ENCODE peak calls at places on chromosomes 11 and 22, in nine cellular contexts. I, O, Z, V, H, C, W, T and E are unnamed samples.

GRCh38 chr11:61567286-61568061 is 13.4 kb downstream of the SYT7 start:
- DNase-seq in I (peak; percentile 88), O (peak; percentile 58), Z (peak; percentile 92), V (peak; percentile 98), H (peak; percentile 89), C (peak; percentile 89), W (peak; percentile 89), T (peak; percentile 77), E (peak; percentile 83)

GRCh38 chr11:24171869-24172268 is 325.0 kb upstream of the LUZP2 start:
- DNase-seq in I (no peak), O (no peak), Z (no peak), V (no peak), H (no peak), C (no peak), W (no peak), T (no peak), E (no peak)

GRCh38 chr11:16296243-16296642 is 60.1 kb downstream of the SOX6 start:
- DNase-seq in I (no peak), O (no peak), Z (no peak), V (no peak), H (no peak), C (no peak), W (no peak), T (no peak), E (no peak)

GRCh38 chr11:125082040-125082439 is 18.9 kb downstream of the SLC37A2 start:
- DNase-seq in I (no peak), O (no peak), Z (no peak), V (no peak), H (no peak), C (no peak), W (no peak), T (no peak), E (no peak)

GRCh38 chr11:30260813-30261212 is 30.0 kb downstream of the FSHB start:
- DNase-seq in I (no peak), O (no peak), Z (no peak), V (no peak), H (no peak), C (no peak), W (no peak), T (no peak), E (no peak)

GRCh38 chr22:35104491-35104890 is 38.5 kb downstream of the ISX start:
- DNase-seq in I (no peak), O (no peak), Z (no peak), V (no peak), H (no peak), C (no peak), W (no peak), T (no peak), E (no peak)

GRCh38 chr11:35412285-35412684 is 7.1 kb downstream of the SLC1A2 start:
- DNase-seq in I (no peak), O (no peak), Z (peak; percentile 33), V (no peak), H (no peak), C (no peak), W (peak; percentile 21), T (no peak), E (no peak)

GRCh38 chr11:87819141-87819540 is 356.1 kb downstream of the RAB38 start:
- DNase-seq in I (no peak), O (no peak), Z (peak; percentile 22), V (no peak), H (no peak), C (no peak), W (peak; percentile 2), T (no peak), E (no peak)

GRCh38 chr11:66815646-66816045 is 27.6 kb upstream of the RCE1 start:
- DNase-seq in I (no peak), O (no peak), Z (peak; percentile 45), V (no peak), H (no peak), C (no peak), W (no peak), T (no peak), E (no peak)

GRCh38 chr22:29883045-29883830 is at the start of gene MTMR3:
- DNase-seq in I (peak; percentile 93), O (peak; percentile 92), Z (peak; percentile 96), V (peak; percentile 98), H (peak; percentile 86), C (peak; percentile 88), W (peak; percentile 94), T (peak; percentile 95), E (peak; percentile 94)

GRCh38 chr11:40722179-40722795 is 737.2 kb downstream of the LRRC4C start:
- DNase-seq in I (no peak), O (no peak), Z (peak; percentile 1), V (peak; percentile 38), H (peak; percentile 34), C (peak; percentile 3), W (peak; percentile 6), T (peak; percentile 44), E (peak; percentile 9)

GRCh38 chr11:113906038-113906437 is 1.4 kb downstream of the HTR3B start:
- DNase-seq in I (no peak), O (no peak), Z (peak; percentile 54), V (peak; percentile 28), H (no peak), C (peak; percentile 55), W (peak; percentile 17), T (peak; percentile 3), E (no peak)

GRCh38 chr22:19040581-19041402 is 81.4 kb downstream of the DGCR2 start:
- DNase-seq in I (no peak), O (no peak), Z (no peak), V (no peak), H (no peak), C (no peak), W (no peak), T (no peak), E (no peak)

GRCh38 chr11:101583180-101584128 is at the start of gene TRPC6:
- DNase-seq in I (no peak), O (peak; percentile 48), Z (peak; percentile 62), V (peak; percentile 71), H (peak; percentile 10), C (peak; percentile 42), W (peak; percentile 6), T (no peak), E (no peak)

GRCh38 chr11:119964136-119965025 is 173.5 kb downstream of the TRIM29 start:
- DNase-seq in I (no peak), O (no peak), Z (no peak), V (no peak), H (no peak), C (no peak), W (peak; percentile 54), T (no peak), E (no peak)

DNA sequence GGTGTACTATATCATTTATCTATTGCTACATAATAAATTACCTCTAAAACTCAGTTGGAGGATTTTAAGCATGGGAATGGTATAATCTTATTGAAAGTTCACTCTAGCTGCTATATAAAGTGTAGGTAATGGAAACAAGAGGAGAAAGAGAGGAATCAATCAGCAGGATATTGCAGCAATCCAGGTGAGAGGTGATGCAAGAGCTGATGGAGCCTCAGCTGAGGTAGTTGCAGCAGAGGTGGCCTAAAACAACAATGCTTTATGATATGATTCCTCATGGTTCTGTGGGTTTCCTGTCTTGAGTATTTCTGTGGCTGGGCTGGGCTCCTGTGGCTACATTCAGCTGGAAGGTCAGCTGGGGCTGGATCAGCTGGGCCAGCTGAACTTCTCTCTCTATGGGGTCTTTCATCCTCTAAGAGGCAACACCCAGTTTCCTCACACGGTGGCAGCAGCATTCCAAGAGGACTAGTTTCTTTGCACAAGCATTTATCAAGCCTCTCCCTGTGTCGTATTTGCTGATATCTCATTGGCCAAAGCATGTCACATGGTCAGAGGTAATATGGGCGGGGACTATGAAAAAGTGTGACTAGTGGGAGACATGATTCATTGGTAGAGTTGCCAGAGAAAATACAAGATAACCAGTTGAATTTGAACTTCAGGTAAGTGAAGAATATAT is 135.4 kb upstream of the LARGE1 start:
- DNase-seq in I (no peak), O (no peak), Z (no peak), V (peak; percentile 44), H (no peak), C (no peak), W (no peak), T (peak; percentile 63), E (peak; percentile 8)
- TF ChIP-seq CTCF in I (no peak), O (no peak), Z (no peak), V (peak; percentile 27), H (no peak), C (no peak), W (no peak), T (peak; percentile 45), E (no peak)

GRCh38 chr11:127017482-127017881 is 16.9 kb upstream of the KIRREL3 start:
- DNase-seq in I (no peak), O (no peak), Z (peak; percentile 73), V (peak; percentile 35), H (no peak), C (peak; percentile 17), W (peak; percentile 51), T (no peak), E (no peak)
- TF ChIP-seq CTCF in I (no peak), O (no peak), Z (peak; percentile 86), V (peak; percentile 61), H (no peak), C (peak; percentile 56), W (peak; percentile 25), T (no peak), E (no peak)

DNA sequence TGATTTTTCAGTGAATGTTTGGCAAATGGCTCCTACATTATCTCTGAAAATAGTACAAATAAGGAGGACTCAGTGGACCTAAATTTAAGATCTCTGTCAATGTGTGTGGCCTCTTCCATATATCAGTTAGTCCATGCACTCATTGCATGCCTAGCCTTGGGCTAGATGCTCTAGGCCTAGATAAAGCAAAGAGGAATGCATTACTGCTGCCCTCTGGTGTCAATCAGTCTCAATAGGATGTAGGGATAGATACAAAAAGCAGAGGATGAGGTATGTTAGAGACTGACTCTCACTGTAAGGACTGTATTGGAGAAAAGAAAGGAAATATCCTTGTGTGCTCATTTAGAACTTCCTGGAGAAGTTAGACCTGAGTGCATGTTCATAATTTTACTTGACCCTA is 42.0 kb downstream of the MS4A2 start:
- DNase-seq in I (no peak), O (peak; percentile 23), Z (no peak), V (peak; percentile 18), H (peak; percentile 30), C (no peak), W (peak; percentile 3), T (peak; percentile 41), E (peak; percentile 15)
- TF ChIP-seq CTCF in I (no peak), O (no peak), Z (no peak), V (peak; percentile 46), H (no peak), C (no peak), W (no peak), T (no peak), E (peak; percentile 27)

GRCh38 chr11:92527467-92527866 is 302.8 kb downstream of the FAT3 start:
- DNase-seq in I (no peak), O (no peak), Z (no peak), V (no peak), H (no peak), C (peak; percentile 37), W (peak; percentile 13), T (no peak), E (no peak)
- TF ChIP-seq CTCF in I (no peak), O (no peak), Z (no peak), V (no peak), H (no peak), C (no peak), W (peak; percentile 17), T (no peak), E (no peak)

GRCh38 chr22:41672780-41673509 is 15.7 kb downstream of the SNU13 start:
- DNase-seq in I (no peak), O (no peak), Z (peak; percentile 46), V (no peak), H (no peak), C (no peak), W (no peak), T (peak; percentile 59), E (no peak)
- TF ChIP-seq CTCF in I (peak; percentile 22), O (no peak), Z (peak; percentile 48), V (no peak), H (peak; percentile 22), C (peak; percentile 30), W (peak; percentile 43), T (peak; percentile 74), E (no peak)

GRCh38 chr11:134438533-134438932 is 26.5 kb upstream of the B3GAT1 start:
- DNase-seq in I (no peak), O (no peak), Z (no peak), V (no peak), H (no peak), C (no peak), W (no peak), T (no peak), E (no peak)
- TF ChIP-seq CTCF in I (no peak), O (no peak), Z (no peak), V (no peak), H (no peak), C (no peak), W (no peak), T (no peak), E (no peak)